ENCODE peak calls at places on chromosomes 13 and 19, in ten cellular contexts. One of them, this sample, is unnamed.

GRCh38 chr13:32838985-32839384 is 177.2 kb upstream of the KL start:
- DNase-seq in GM23338: no peak
- DNase-seq in HCT116: no peak
- DNase-seq in stomach: peak
- DNase-seq in SK-N-SH: no peak
- DNase-seq in HL-60: no peak
- DNase-seq in Panc1: no peak
- DNase-seq in suprapubic skin: no peak
- DNase-seq in GM12892: peak
- DNase-seq in breast epithelium: peak
- DNase-seq in this sample: no peak

GRCh38 chr19:58261600-58261967 is 17.2 kb upstream of the ZNF8 start:
- DNase-seq in GM23338: no peak
- DNase-seq in suprapubic skin: no peak
- DNase-seq in breast epithelium: no peak
- DNase-seq in HL-60: no peak
- DNase-seq in Panc1: no peak
- DNase-seq in SK-N-SH: no peak
- DNase-seq in stomach: no peak
- DNase-seq in HCT116: no peak
- DNase-seq in GM12892: no peak
- DNase-seq in this sample: no peak

GRCh38 chr13:103142091-103142594 is 75.9 kb upstream of the SLC10A2 start:
- DNase-seq in GM23338: no peak
- DNase-seq in Panc1: no peak
- DNase-seq in SK-N-SH: no peak
- DNase-seq in breast epithelium: no peak
- DNase-seq in HL-60: no peak
- DNase-seq in stomach: no peak
- DNase-seq in HCT116: no peak
- DNase-seq in suprapubic skin: no peak
- DNase-seq in GM12892: no peak
- DNase-seq in this sample: no peak

GRCh38 chr19:36097036-36097435 is 13.9 kb upstream of the OVOL3 start:
- DNase-seq in GM23338: no peak
- DNase-seq in HCT116: no peak
- DNase-seq in SK-N-SH: no peak
- DNase-seq in stomach: no peak
- DNase-seq in HL-60: no peak
- DNase-seq in suprapubic skin: no peak
- DNase-seq in breast epithelium: peak
- DNase-seq in Panc1: no peak
- DNase-seq in GM12892: no peak
- DNase-seq in this sample: no peak

GRCh38 chr13:43229506-43229905 is 206.1 kb downstream of the DNAJC15 start:
- DNase-seq in GM12892: no peak
- DNase-seq in Panc1: no peak
- DNase-seq in breast epithelium: no peak
- DNase-seq in suprapubic skin: no peak
- DNase-seq in stomach: no peak
- DNase-seq in HL-60: no peak
- DNase-seq in HCT116: no peak
- DNase-seq in GM23338: no peak
- DNase-seq in SK-N-SH: no peak
- DNase-seq in this sample: no peak

GRCh38 chr13:91126806-91127205 is 220.7 kb upstream of the MIR17HG start:
- DNase-seq in GM23338: no peak
- DNase-seq in GM12892: no peak
- DNase-seq in HCT116: no peak
- DNase-seq in HL-60: no peak
- DNase-seq in stomach: no peak
- DNase-seq in Panc1: no peak
- DNase-seq in suprapubic skin: no peak
- DNase-seq in SK-N-SH: no peak
- DNase-seq in breast epithelium: no peak
- DNase-seq in this sample: no peak

GRCh38 chr19:4064551-4065260 is 2.0 kb downstream of the ZBTB7A start:
- DNase-seq in Panc1: no peak
- DNase-seq in GM12892: no peak
- DNase-seq in GM23338: peak
- DNase-seq in HL-60: peak
- DNase-seq in breast epithelium: no peak
- DNase-seq in HCT116: no peak
- DNase-seq in suprapubic skin: no peak
- DNase-seq in SK-N-SH: peak
- DNase-seq in stomach: peak
- DNase-seq in this sample: peak

GRCh38 chr13:78609464-78610205 is 6.3 kb upstream of the POU4F1 start:
- DNase-seq in suprapubic skin: no peak
- DNase-seq in HL-60: no peak
- DNase-seq in GM12892: no peak
- DNase-seq in Panc1: no peak
- DNase-seq in breast epithelium: no peak
- DNase-seq in GM23338: peak
- DNase-seq in SK-N-SH: peak
- DNase-seq in HCT116: no peak
- DNase-seq in stomach: no peak
- DNase-seq in this sample: peak

GRCh38 chr13:27014406-27015359 is 156.9 kb downstream of the USP12 start:
- DNase-seq in GM23338: no peak
- DNase-seq in suprapubic skin: no peak
- DNase-seq in HL-60: no peak
- DNase-seq in SK-N-SH: no peak
- DNase-seq in stomach: no peak
- DNase-seq in Panc1: no peak
- DNase-seq in HCT116: no peak
- DNase-seq in GM12892: no peak
- DNase-seq in breast epithelium: no peak
- DNase-seq in this sample: no peak

GRCh38 chr13:93797463-93797862 is 570.9 kb downstream of the GPC6 start:
- DNase-seq in GM23338: no peak
- DNase-seq in Panc1: no peak
- DNase-seq in HL-60: no peak
- DNase-seq in suprapubic skin: no peak
- DNase-seq in SK-N-SH: no peak
- DNase-seq in breast epithelium: no peak
- DNase-seq in stomach: no peak
- DNase-seq in GM12892: no peak
- DNase-seq in HCT116: no peak
- DNase-seq in this sample: no peak

GRCh38 chr19:8148410-8149231 is 771 bp downstream of the FBN3 start:
- DNase-seq in SK-N-SH: peak
- DNase-seq in Panc1: no peak
- DNase-seq in stomach: no peak
- DNase-seq in HL-60: no peak
- DNase-seq in GM12892: peak
- DNase-seq in HCT116: peak
- DNase-seq in GM23338: peak
- DNase-seq in suprapubic skin: no peak
- DNase-seq in breast epithelium: no peak
- DNase-seq in this sample: no peak

GRCh38 chr13:44934724-44935123 is 54.5 kb downstream of the NUFIP1 start:
- DNase-seq in breast epithelium: no peak
- DNase-seq in stomach: no peak
- DNase-seq in HCT116: no peak
- DNase-seq in Panc1: no peak
- DNase-seq in SK-N-SH: no peak
- DNase-seq in GM23338: no peak
- DNase-seq in suprapubic skin: no peak
- DNase-seq in HL-60: no peak
- DNase-seq in GM12892: no peak
- DNase-seq in this sample: no peak

GRCh38 chr19:45507864-45508680 is 793 bp downstream of the VASP start:
- DNase-seq in HCT116: no peak
- DNase-seq in suprapubic skin: no peak
- DNase-seq in SK-N-SH: no peak
- DNase-seq in HL-60: no peak
- DNase-seq in GM23338: peak
- DNase-seq in breast epithelium: peak
- DNase-seq in Panc1: no peak
- DNase-seq in GM12892: no peak
- DNase-seq in stomach: peak
- DNase-seq in this sample: peak

GRCh38 chr19:47146920-47147319 is 16.3 kb downstream of the SAE1 start:
- DNase-seq in SK-N-SH: no peak
- DNase-seq in Panc1: no peak
- DNase-seq in stomach: no peak
- DNase-seq in HL-60: no peak
- DNase-seq in GM12892: no peak
- DNase-seq in GM23338: no peak
- DNase-seq in HCT116: no peak
- DNase-seq in breast epithelium: no peak
- DNase-seq in suprapubic skin: no peak
- DNase-seq in this sample: no peak
- TF ChIP-seq POLR2AphosphoS5 in SK-N-SH: no peak
- TF ChIP-seq POLR2AphosphoS5 in Panc1: no peak
- TF ChIP-seq POLR2AphosphoS5 in stomach: no peak
- TF ChIP-seq POLR2AphosphoS5 in HL-60: no peak
- TF ChIP-seq POLR2AphosphoS5 in GM12892: no peak
- TF ChIP-seq POLR2AphosphoS5 in GM23338: no peak
- TF ChIP-seq POLR2AphosphoS5 in HCT116: no peak
- TF ChIP-seq POLR2AphosphoS5 in breast epithelium: no peak
- TF ChIP-seq POLR2AphosphoS5 in suprapubic skin: no peak
- TF ChIP-seq POLR2AphosphoS5 in this sample: no peak

GRCh38 chr19:15296353-15296752 is 36.0 kb downstream of the BRD4 start:
- DNase-seq in HCT116: no peak
- DNase-seq in HL-60: no peak
- DNase-seq in breast epithelium: no peak
- DNase-seq in GM23338: no peak
- DNase-seq in SK-N-SH: peak
- DNase-seq in Panc1: no peak
- DNase-seq in suprapubic skin: no peak
- DNase-seq in stomach: no peak
- DNase-seq in GM12892: no peak
- DNase-seq in this sample: peak
- TF ChIP-seq POLR2AphosphoS5 in HCT116: no peak
- TF ChIP-seq POLR2AphosphoS5 in HL-60: no peak
- TF ChIP-seq POLR2AphosphoS5 in breast epithelium: no peak
- TF ChIP-seq POLR2AphosphoS5 in GM23338: no peak
- TF ChIP-seq POLR2AphosphoS5 in SK-N-SH: no peak
- TF ChIP-seq POLR2AphosphoS5 in Panc1: no peak
- TF ChIP-seq POLR2AphosphoS5 in suprapubic skin: no peak
- TF ChIP-seq POLR2AphosphoS5 in stomach: no peak
- TF ChIP-seq POLR2AphosphoS5 in GM12892: no peak
- TF ChIP-seq POLR2AphosphoS5 in this sample: no peak

DNA sequence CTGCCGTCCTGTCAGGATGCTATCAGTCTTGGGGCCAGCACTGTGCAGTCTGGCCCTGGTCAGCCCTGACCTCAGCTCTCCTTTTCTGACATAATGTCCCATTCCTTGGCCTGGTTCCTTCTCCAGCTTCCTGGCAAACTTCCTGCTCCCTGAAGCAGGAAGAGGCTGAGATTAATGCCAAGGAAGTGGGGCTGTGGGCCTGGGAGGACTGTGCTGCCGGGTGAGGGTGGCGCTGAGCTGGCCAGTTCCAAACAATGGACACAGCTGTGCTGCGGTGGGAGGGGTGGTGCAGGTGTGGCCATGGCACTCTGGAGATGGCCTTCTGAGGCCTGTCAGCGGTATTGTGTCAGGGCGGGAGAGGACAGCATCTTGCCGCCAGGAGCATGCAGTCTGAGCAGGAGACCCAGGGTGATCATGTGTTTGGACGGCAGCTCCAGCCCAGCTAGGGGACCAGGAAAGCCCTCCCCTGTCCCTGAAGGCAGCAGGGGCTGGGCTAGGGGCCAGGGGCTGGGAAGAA is 30.9 kb downstream of the TUBA3C start:
- DNase-seq in HCT116: no peak
- DNase-seq in SK-N-SH: no peak
- DNase-seq in GM12892: no peak
- DNase-seq in HL-60: no peak
- DNase-seq in Panc1: no peak
- DNase-seq in breast epithelium: no peak
- DNase-seq in stomach: no peak
- DNase-seq in suprapubic skin: peak
- DNase-seq in GM23338: no peak
- DNase-seq in this sample: no peak
- TF ChIP-seq POLR2AphosphoS5 in HCT116: no peak
- TF ChIP-seq POLR2AphosphoS5 in SK-N-SH: no peak
- TF ChIP-seq POLR2AphosphoS5 in GM12892: no peak
- TF ChIP-seq POLR2AphosphoS5 in HL-60: no peak
- TF ChIP-seq POLR2AphosphoS5 in Panc1: no peak
- TF ChIP-seq POLR2AphosphoS5 in breast epithelium: no peak
- TF ChIP-seq POLR2AphosphoS5 in stomach: no peak
- TF ChIP-seq POLR2AphosphoS5 in suprapubic skin: no peak
- TF ChIP-seq POLR2AphosphoS5 in GM23338: no peak
- TF ChIP-seq POLR2AphosphoS5 in this sample: peak

GRCh38 chr13:50203256-50204083 is 188.2 kb downstream of the KCNRG start:
- DNase-seq in SK-N-SH: no peak
- DNase-seq in breast epithelium: no peak
- DNase-seq in HCT116: no peak
- DNase-seq in suprapubic skin: no peak
- DNase-seq in GM23338: no peak
- DNase-seq in HL-60: no peak
- DNase-seq in stomach: no peak
- DNase-seq in Panc1: no peak
- DNase-seq in GM12892: no peak
- DNase-seq in this sample: no peak

GRCh38 chr13:50214514-50214913 is 199.3 kb downstream of the KCNRG start:
- DNase-seq in stomach: no peak
- DNase-seq in breast epithelium: no peak
- DNase-seq in HL-60: no peak
- DNase-seq in HCT116: no peak
- DNase-seq in GM23338: no peak
- DNase-seq in suprapubic skin: no peak
- DNase-seq in Panc1: no peak
- DNase-seq in SK-N-SH: no peak
- DNase-seq in GM12892: no peak
- DNase-seq in this sample: no peak

GRCh38 chr13:50209646-50210045 is 194.4 kb downstream of the KCNRG start:
- DNase-seq in GM23338: no peak
- DNase-seq in breast epithelium: no peak
- DNase-seq in GM12892: no peak
- DNase-seq in SK-N-SH: no peak
- DNase-seq in suprapubic skin: no peak
- DNase-seq in HL-60: no peak
- DNase-seq in stomach: no peak
- DNase-seq in HCT116: no peak
- DNase-seq in Panc1: no peak
- DNase-seq in this sample: no peak

GRCh38 chr13:50213526-50213925 is 198.3 kb downstream of the KCNRG start:
- DNase-seq in HCT116: no peak
- DNase-seq in GM23338: no peak
- DNase-seq in breast epithelium: no peak
- DNase-seq in stomach: no peak
- DNase-seq in suprapubic skin: no peak
- DNase-seq in SK-N-SH: no peak
- DNase-seq in GM12892: no peak
- DNase-seq in Panc1: no peak
- DNase-seq in HL-60: no peak
- DNase-seq in this sample: no peak

DNA sequence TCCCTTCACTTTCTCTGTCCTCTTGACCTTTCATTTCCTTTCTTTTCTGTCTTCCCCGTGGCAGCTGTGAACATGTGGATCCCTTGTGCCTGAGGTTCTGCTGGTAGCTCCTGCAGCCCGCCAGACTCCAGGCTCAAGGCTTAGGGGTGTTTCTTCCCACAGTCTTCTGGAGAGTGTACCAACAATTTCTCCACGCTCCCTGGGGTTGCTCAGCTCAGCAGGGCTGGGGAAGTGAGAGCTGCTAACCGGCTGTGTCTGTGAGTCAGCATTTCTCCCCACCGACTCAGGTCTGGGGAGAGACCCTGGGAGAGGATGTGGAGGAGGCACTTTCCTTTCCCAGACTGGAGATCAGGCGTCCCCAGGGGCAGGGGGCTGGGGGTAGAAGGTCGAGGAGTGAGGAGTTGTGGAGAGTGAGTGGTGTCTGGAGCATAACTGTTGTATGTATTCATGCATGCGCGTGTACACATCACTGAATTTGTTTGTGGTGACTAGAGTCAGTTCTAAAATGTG is 193.6 kb downstream of the KCNRG start:
- DNase-seq in suprapubic skin: peak
- DNase-seq in breast epithelium: no peak
- DNase-seq in GM12892: no peak
- DNase-seq in stomach: peak
- DNase-seq in HCT116: no peak
- DNase-seq in GM23338: peak
- DNase-seq in SK-N-SH: no peak
- DNase-seq in Panc1: peak
- DNase-seq in HL-60: peak
- DNase-seq in this sample: peak
- TF ChIP-seq POLR2AphosphoS5 in suprapubic skin: no peak
- TF ChIP-seq POLR2AphosphoS5 in breast epithelium: no peak
- TF ChIP-seq POLR2AphosphoS5 in GM12892: no peak
- TF ChIP-seq POLR2AphosphoS5 in stomach: no peak
- TF ChIP-seq POLR2AphosphoS5 in HCT116: no peak
- TF ChIP-seq POLR2AphosphoS5 in GM23338: no peak
- TF ChIP-seq POLR2AphosphoS5 in SK-N-SH: no peak
- TF ChIP-seq POLR2AphosphoS5 in Panc1: no peak
- TF ChIP-seq POLR2AphosphoS5 in HL-60: peak
- TF ChIP-seq POLR2AphosphoS5 in this sample: peak

This sample was measured in spleen.